ENCODE peak calls at places on chromosomes 12 and 14, in six cellular contexts. F is lower leg skin, H is uterus, P is prostate gland, C is transverse colon, R is stomach. I is an unnamed sample.

GRCh38 chr12:99232324-99232723 is 415.2 kb upstream of the GARIN6 start:
- DNase-seq in F (no peak), H (no peak), P (no peak), C (no peak), R (no peak), I (no peak)

GRCh38 chr12:1931642-1932041 is 13.2 kb upstream of the CACNA2D4 start:
- DNase-seq in F (no peak), H (no peak), P (no peak), C (no peak), R (no peak), I (no peak)

GRCh38 chr14:55433880-55434804 is 6.3 kb downstream of the TBPL2 start:
- DNase-seq in F (no peak), H (no peak), P (no peak), C (no peak), R (no peak), I (no peak)

GRCh38 chr12:53076461-53076860 is 2.7 kb downstream of the SPRYD3 start:
- DNase-seq in F (no peak), H (no peak), P (no peak), C (no peak), R (no peak), I (no peak)

GRCh38 chr12:6605425-6606330 is 1.5 kb downstream of the CHD4 start:
- DNase-seq in F (no peak), H (peak), P (peak), C (no peak), R (no peak), I (peak)

GRCh38 chr12:19533567-19533966 is 94.3 kb downstream of the AEBP2 start:
- DNase-seq in F (no peak), H (no peak), P (no peak), C (no peak), R (no peak), I (no peak)

GRCh38 chr14:58501214-58501816 is 73.8 kb downstream of the KIAA0586 start:
- DNase-seq in F (no peak), H (no peak), P (no peak), C (no peak), R (no peak), I (no peak)

GRCh38 chr12:75747572-75747995 is 236.2 kb upstream of the KRR1 start:
- DNase-seq in F (no peak), H (no peak), P (no peak), C (no peak), R (no peak), I (no peak)

GRCh38 chr12:45434094-45434493 is 218.2 kb downstream of the ANO6 start:
- DNase-seq in F (no peak), H (no peak), P (no peak), C (no peak), R (no peak), I (no peak)

GRCh38 chr14:87186745-87187144 is 806.2 kb downstream of the GALC start:
- DNase-seq in F (no peak), H (no peak), P (no peak), C (no peak), R (no peak), I (no peak)

GRCh38 chr14:76653875-76654572 is 107.2 kb upstream of the VASH1 start:
- DNase-seq in F (no peak), H (no peak), P (peak), C (no peak), R (no peak), I (no peak)

GRCh38 chr14:30303350-30303749 is 255.6 kb upstream of the G2E3 start:
- DNase-seq in F (no peak), H (no peak), P (no peak), C (no peak), R (no peak), I (no peak)

GRCh38 chr12:124480469-124481256 is 86.7 kb downstream of the NCOR2 start:
- DNase-seq in F (no peak), H (peak), P (no peak), C (peak), R (peak), I (peak)

GRCh38 chr12:121765573-121765972 is 27.9 kb downstream of the RHOF start:
- DNase-seq in F (no peak), H (peak), P (no peak), C (no peak), R (no peak), I (no peak)

GRCh38 chr12:17079251-17079909 is 473.4 kb upstream of the LMO3 start:
- DNase-seq in F (no peak), H (no peak), P (no peak), C (no peak), R (no peak), I (no peak)

GRCh38 chr14:80491131-80491530 is 279.8 kb upstream of the DIO2 start:
- DNase-seq in F (peak), H (no peak), P (no peak), C (peak), R (no peak), I (peak)

GRCh38 chr14:104105071-104105821 is 19.7 kb downstream of the ASPG start:
- DNase-seq in F (no peak), H (no peak), P (no peak), C (peak), R (peak), I (peak)

GRCh38 chr14:47278233-47278842 is 397.1 kb downstream of the MDGA2 start:
- DNase-seq in F (no peak), H (no peak), P (no peak), C (peak), R (peak), I (peak)

GRCh38 chr12:103387385-103387784 is 108.4 kb downstream of the C12orf42 start:
- DNase-seq in F (no peak), H (no peak), P (no peak), C (no peak), R (no peak), I (no peak)

GRCh38 chr14:54173782-54174181 is 217.2 kb upstream of the BMP4 start:
- DNase-seq in F (no peak), H (no peak), P (no peak), C (no peak), R (no peak), I (no peak)

GRCh38 chr14:99445916-99446315 is 34.7 kb downstream of the SETD3 start:
- DNase-seq in F (no peak), H (no peak), P (no peak), C (no peak), R (no peak), I (no peak)

GRCh38 chr14:99440278-99440677 is 40.4 kb downstream of the SETD3 start:
- DNase-seq in F (no peak), H (no peak), P (no peak), C (no peak), R (no peak), I (no peak)

GRCh38 chr14:99441918-99442317 is 38.7 kb downstream of the SETD3 start:
- DNase-seq in F (no peak), H (no peak), P (no peak), C (no peak), R (no peak), I (no peak)

GRCh38 chr14:99437706-99438105 is 43.0 kb downstream of the SETD3 start:
- DNase-seq in F (no peak), H (no peak), P (no peak), C (no peak), R (no peak), I (no peak)

DNA sequence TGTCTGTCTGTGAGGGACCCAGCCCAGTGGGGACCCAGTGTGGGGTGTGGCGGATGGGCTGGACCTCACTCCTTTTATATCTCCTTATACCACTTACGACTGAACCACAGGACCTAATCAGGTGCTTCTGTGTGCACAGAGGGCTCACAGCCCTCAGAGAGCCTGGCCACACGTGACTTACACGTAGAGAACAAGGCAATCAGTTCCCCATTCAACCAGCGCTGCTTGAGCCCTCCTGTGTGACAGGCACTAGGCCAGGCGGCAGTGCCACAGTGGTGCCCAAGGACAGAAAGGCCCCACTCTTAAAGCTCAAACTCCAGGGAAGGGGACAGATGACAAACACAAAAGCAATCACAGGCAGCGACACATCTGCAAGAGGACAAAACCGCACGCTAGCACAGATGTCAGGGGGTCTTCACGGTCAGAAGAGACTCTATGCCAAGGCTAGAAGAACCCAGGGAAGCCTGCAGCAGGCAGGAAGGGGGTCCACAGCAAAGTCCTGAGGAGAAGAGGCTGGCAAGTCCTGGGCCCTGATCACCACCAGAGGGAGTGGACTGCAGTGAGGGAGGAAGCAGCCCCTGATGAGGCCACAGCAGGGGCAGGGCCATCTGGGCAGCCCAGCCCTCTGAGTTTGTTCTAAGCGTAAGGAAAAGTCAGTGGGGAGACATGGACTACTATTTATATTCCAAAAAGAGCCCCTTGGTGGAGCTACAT is 39.3 kb downstream of the SETD3 start:
- DNase-seq in F (no peak), H (no peak), P (no peak), C (no peak), R (no peak), I (no peak)
- TF ChIP-seq CTCF in F (no peak), H (no peak), P (no peak), C (no peak), R (no peak), I (no peak)

GRCh38 chr12:32988982-32989381 is 92.4 kb upstream of the PKP2 start:
- DNase-seq in F (no peak), H (no peak), P (no peak), C (no peak), R (no peak), I (no peak)

GRCh38 chr12:32981139-32981538 is 84.6 kb upstream of the PKP2 start:
- DNase-seq in F (no peak), H (no peak), P (no peak), C (no peak), R (no peak), I (no peak)

GRCh38 chr12:32987526-32987925 is 90.9 kb upstream of the PKP2 start:
- DNase-seq in F (no peak), H (no peak), P (no peak), C (no peak), R (no peak), I (no peak)

GRCh38 chr12:32983332-32983731 is 86.8 kb upstream of the PKP2 start:
- DNase-seq in F (no peak), H (no peak), P (no peak), C (no peak), R (no peak), I (no peak)

GRCh38 chr12:32983968-32984367 is 87.4 kb upstream of the PKP2 start:
- DNase-seq in F (no peak), H (no peak), P (no peak), C (no peak), R (no peak), I (no peak)
- TF ChIP-seq POLR2A in F (no peak), H (no peak), P (no peak), C (no peak), R (no peak), I (no peak)

GRCh38 chr14:64137657-64138290 is 156.4 kb downstream of the ESR2 start:
- DNase-seq in F (no peak), H (no peak), P (peak), C (no peak), R (no peak), I (no peak)
- TF ChIP-seq CTCF in F (no peak), H (no peak), P (peak), C (no peak), R (no peak), I (no peak)

DNA sequence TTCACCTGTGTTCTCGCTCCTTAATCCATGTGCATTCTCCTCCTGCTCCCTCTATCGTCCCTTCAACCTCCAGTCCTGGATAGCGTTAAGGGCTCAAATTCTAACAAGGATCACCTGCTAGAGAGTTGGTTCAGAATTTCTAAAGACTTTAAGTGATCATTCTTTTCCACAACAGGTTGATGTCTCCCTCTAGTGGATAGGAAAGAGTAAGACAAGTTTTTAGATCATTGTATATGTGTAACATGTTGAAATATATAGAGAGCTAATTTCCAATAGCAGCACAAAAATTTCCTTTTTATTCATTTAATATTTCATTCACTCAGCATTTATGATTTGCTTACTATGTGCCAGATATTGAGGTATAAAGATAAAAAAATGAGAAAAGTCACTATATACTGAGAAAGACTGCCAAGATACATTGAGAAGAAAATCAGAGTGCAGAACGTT is 9.3 kb upstream of the ESR2 start:
- DNase-seq in F (no peak), H (no peak), P (no peak), C (no peak), R (no peak), I (no peak)
- TF ChIP-seq POLR2A in F (no peak), H (no peak), P (no peak), C (no peak), R (no peak), I (no peak)

GRCh38 chr14:75150150-75150549 is 23.3 kb upstream of the NEK9 start:
- DNase-seq in F (peak), H (no peak), P (no peak), C (no peak), R (no peak), I (no peak)

GRCh38 chr14:75143761-75144527 is 17.1 kb upstream of the NEK9 start:
- DNase-seq in F (no peak), H (no peak), P (no peak), C (no peak), R (no peak), I (no peak)

GRCh38 chr14:75144944-75145343 is 18.1 kb upstream of the NEK9 start:
- DNase-seq in F (peak), H (no peak), P (no peak), C (peak), R (no peak), I (no peak)

GRCh38 chr14:75142494-75142893 is 15.6 kb upstream of the NEK9 start:
- DNase-seq in F (no peak), H (no peak), P (no peak), C (no peak), R (no peak), I (no peak)

GRCh38 chr14:75147423-75148071 is 20.7 kb upstream of the NEK9 start:
- DNase-seq in F (peak), H (peak), P (peak), C (peak), R (peak), I (peak)
- TF ChIP-seq CTCF in F (no peak), H (peak), P (peak), C (no peak), R (no peak), I (peak)

DNA sequence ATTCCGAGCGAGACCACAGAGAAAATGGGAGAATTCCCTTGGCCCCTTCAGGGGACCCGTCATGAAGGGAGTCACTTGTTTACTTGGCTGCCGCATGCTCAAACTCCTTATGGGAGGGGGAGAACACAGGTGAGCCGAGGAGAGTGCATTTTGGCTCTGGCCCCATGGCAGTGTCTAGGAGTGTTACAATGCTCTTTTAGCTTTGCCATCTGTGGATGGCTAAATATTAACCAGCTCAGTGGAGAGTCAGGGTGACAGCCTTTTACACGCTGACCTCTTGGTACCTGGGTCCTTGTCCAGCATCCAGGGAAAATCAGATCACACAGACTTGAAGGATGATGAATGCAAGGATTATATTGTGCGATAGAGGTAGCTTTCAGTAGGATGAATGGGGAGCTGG is 146.4 kb upstream of the ATXN7L3B start:
- DNase-seq in F (no peak), H (no peak), P (no peak), C (no peak), R (no peak), I (no peak)
- TF ChIP-seq POLR2A in F (no peak), H (no peak), P (no peak), C (no peak), R (no peak), I (no peak)

DNA sequence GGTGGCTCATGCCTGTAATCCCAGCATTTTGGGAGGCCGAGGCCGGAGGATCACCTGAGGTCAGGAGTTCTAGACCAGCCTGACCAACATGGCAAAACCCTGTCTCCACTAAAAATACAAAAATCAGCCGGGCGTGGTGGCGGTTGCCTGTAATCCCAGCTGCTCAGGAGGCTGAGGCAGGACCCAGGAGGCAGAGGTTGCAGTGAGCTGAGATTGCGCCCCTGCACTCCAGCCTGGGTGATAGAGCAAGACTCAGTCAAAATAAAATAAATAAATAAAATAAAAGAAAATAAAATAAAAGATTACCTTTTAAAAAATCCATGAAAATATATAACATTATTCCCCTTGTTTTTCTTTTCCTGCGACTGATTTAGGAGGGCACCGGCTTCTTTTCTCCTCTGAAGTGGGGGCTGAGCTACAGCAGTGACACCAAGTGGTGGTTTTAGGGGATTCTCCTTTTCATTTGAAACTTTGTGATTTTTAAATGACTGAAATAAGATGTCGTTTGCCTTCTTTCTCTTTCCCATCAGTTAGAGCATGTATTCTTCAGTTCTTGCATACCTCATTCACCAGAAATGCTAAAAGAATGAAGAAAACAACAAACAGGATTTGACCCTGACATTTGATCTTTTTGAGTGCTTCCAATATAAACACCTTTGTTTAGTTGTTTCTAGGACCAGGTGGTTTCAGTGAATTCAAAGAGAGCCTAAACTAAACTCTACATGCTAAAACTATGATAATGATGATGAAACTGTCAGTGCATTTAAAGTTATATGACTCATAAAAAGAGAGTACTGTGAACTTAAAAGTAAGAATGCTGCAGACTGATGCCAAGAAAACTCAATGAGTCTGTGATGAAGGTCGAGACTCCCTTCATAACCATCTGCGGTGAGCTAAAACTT is 22.6 kb upstream of the PKP2 start:
- DNase-seq in F (no peak), H (no peak), P (no peak), C (no peak), R (no peak), I (peak)
- TF ChIP-seq CTCF in F (no peak), H (peak), P (peak), C (peak), R (no peak), I (no peak)

DNA sequence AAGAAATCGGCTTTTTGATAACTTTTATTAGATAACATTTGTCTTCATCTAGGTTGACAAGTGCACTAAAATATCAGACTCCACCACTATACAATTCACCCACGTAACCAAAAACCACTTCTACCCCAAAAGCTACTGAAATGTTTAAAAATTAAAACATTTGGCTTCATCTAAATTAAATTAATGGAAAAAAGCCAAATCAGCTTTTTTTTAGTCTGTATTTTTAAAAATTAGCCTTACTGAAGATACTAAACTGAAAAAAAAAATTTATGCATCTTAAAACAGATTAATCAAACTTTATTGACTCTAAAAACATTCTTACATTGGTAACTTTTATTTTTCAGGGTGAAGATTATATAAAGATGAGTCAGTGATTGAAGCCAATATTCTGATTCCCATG is 30.0 kb downstream of the CREBL2 start:
- DNase-seq in F (no peak), H (no peak), P (no peak), C (no peak), R (no peak), I (no peak)
- TF ChIP-seq POLR2A in F (no peak), H (no peak), P (no peak), C (no peak), R (no peak), I (no peak)

GRCh38 chr12:119661882-119662281 is 6.1 kb upstream of the PRKAB1 start:
- DNase-seq in F (no peak), H (no peak), P (no peak), C (no peak), R (no peak), I (no peak)

GRCh38 chr12:119664642-119665041 is 3.3 kb upstream of the PRKAB1 start:
- DNase-seq in F (no peak), H (no peak), P (no peak), C (no peak), R (no peak), I (no peak)

GRCh38 chr12:119660074-119660473 is 7.9 kb upstream of the PRKAB1 start:
- DNase-seq in F (no peak), H (no peak), P (no peak), C (no peak), R (no peak), I (no peak)

GRCh38 chr12:119665164-119665929 is 2.6 kb upstream of the PRKAB1 start:
- DNase-seq in F (no peak), H (no peak), P (no peak), C (no peak), R (no peak), I (no peak)

DNA sequence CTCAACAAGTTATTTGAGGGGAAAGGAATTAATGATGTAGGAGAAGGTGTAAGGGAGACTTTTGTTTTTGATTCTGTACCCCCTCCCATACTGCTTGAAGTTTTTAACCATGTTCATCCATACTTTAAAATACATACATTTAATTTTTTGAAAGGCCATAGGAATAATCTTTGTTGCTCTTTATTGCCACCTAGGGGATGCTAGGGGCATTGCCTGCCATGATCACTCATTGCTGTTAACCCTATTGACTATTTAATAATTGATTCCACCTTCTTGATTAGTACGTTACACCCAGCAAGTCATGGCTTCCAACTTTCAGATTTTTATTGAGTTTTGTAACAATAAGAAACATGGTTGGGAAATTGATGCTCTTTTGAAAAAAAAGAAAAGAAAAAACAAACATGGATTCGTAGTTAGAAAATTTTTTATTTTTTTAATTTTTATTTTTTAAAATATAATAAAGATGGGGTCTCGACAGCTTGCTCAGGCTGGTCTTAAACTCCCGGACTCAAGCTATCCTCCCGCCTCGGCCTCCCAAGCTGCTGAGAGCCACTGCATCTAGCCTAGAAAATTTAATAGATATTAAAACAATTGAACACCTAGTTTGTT is 8.5 kb upstream of the PRKAB1 start:
- DNase-seq in F (no peak), H (no peak), P (no peak), C (peak), R (no peak), I (no peak)
- TF ChIP-seq CTCF in F (no peak), H (peak), P (peak), C (peak), R (no peak), I (peak)

I was measured in thyroid gland.